ENCODE peak calls at places on chromosome 22, in eight cellular contexts. Z is caudate nucleus; G is activated T-cell treated with anti-CD3 and anti-CD28 coated beads, Interleukin-2, amount 50 U/mL, for 24 hours; T is stimulated activated CD8-positive, alpha-beta memory T cell treated with anti-CD3 and anti-CD28 coated beads, Interleukin-2, amount 100 ng/mL, for 48 hours; F is stimulated activated CD4-positive, alpha-beta T cell treated with anti-CD3 and anti-CD28 coated beads, Interleukin-15, amount 100 ng/mL, for 24 hours; D is GM12864; H is RPMI8226; X is T-helper 1 cell. U is an unnamed sample.

GRCh38 chr22:41181349-41182241 is 23.5 kb upstream of the L3MBTL2 start:
- DNase-seq in X (no peak), Z (no peak), T (no peak), H (no peak), F (no peak), D (no peak), G (no peak), U (no peak)

GRCh38 chr22:39150848-39151215 is 1.6 kb downstream of the CBX7 start:
- DNase-seq in D (no peak), Z (no peak), F (no peak), H (no peak), G (no peak), T (no peak), X (no peak), U (no peak)

GRCh38 chr22:43819691-43820670 is 7.9 kb upstream of the EFCAB6 start:
- DNase-seq in Z (no peak), F (no peak), D (no peak), H (no peak), T (no peak), X (no peak), G (no peak), U (no peak)

GRCh38 chr22:46138058-46138797 is 12.1 kb upstream of the PPARA start:
- DNase-seq in X (no peak), H (no peak), F (no peak), G (no peak), D (no peak), T (no peak), Z (no peak), U (no peak)

GRCh38 chr22:48340727-48341709 is 1486.7 kb downstream of the BRD1 start:
- DNase-seq in Z (no peak), G (no peak), T (no peak), X (no peak), F (no peak), H (peak; percentile 54), D (no peak), U (no peak)

GRCh38 chr22:17570851-17571631 is 7.7 kb downstream of the SLC25A18 start:
- DNase-seq in H (no peak), F (no peak), D (no peak), X (no peak), G (no peak), T (no peak), Z (peak; percentile 41), U (no peak)

GRCh38 chr22:43991316-43992020 is 32.6 kb upstream of the PARVB start:
- DNase-seq in G (no peak), Z (no peak), D (no peak), T (no peak), X (no peak), F (no peak), H (no peak), U (no peak)

GRCh38 chr22:46858181-46858771 is 95.8 kb downstream of the TBC1D22A start:
- DNase-seq in X (no peak), F (no peak), G (no peak), D (no peak), T (no peak), Z (no peak), H (no peak), U (no peak)

GRCh38 chr22:50530280-50530856 is 556 bp upstream of the TYMP start:
- DNase-seq in Z (no peak), F (peak; percentile 77), T (no peak), G (peak; percentile 83), D (no peak), H (peak; percentile 91), X (peak; percentile 82), U (no peak)

GRCh38 chr22:27952091-27952490 is 33.0 kb upstream of the PITPNB start:
- DNase-seq in H (no peak), Z (no peak), T (no peak), G (no peak), F (no peak), X (no peak), D (no peak), U (no peak)

GRCh38 chr22:48884786-48885185 is 942.9 kb downstream of the BRD1 start:
- DNase-seq in Z (no peak), D (no peak), G (no peak), X (no peak), T (no peak), F (no peak), H (no peak), U (no peak)

GRCh38 chr22:19868773-19869471 is 14.2 kb upstream of the GNB1L start:
- DNase-seq in D (no peak), F (peak; percentile 1), T (no peak), Z (no peak), H (no peak), G (peak; percentile 18), X (no peak), U (no peak)

GRCh38 chr22:42299586-42300285 is 29.3 kb upstream of the TCF20 start:
- DNase-seq in F (peak; percentile 66), G (peak; percentile 60), H (peak; percentile 59), X (peak; percentile 67), T (no peak), Z (no peak), D (no peak), U (peak; percentile 23)

GRCh38 chr22:39434243-39434653 is 22.6 kb upstream of the MGAT3 start:
- DNase-seq in Z (peak; percentile 64), G (no peak), F (no peak), D (no peak), T (no peak), H (no peak), X (no peak), U (no peak)

GRCh38 chr22:49340406-49340805 is 487.3 kb downstream of the BRD1 start:
- DNase-seq in Z (no peak), T (no peak), X (no peak), D (no peak), F (no peak), G (no peak), H (no peak), U (no peak)

GRCh38 chr22:35410663-35411034 is 10.7 kb downstream of the MCM5 start:
- DNase-seq in Z (no peak), F (no peak), D (no peak), H (no peak), G (no peak), X (no peak), T (no peak), U (no peak)

GRCh38 chr22:37607912-37608476 is 640 bp upstream of the GGA1 start:
- DNase-seq in G (no peak), Z (no peak), F (no peak), T (no peak), H (no peak), X (no peak), D (no peak), U (no peak)

GRCh38 chr22:43129426-43130425 is 13.5 kb downstream of the MCAT start:
- DNase-seq in H (peak; percentile 48), Z (no peak), F (no peak), G (no peak), D (no peak), X (no peak), T (no peak), U (no peak)

GRCh38 chr22:18076060-18076497 is 1.7 kb upstream of the PEX26 start:
- DNase-seq in X (peak; percentile 50), D (peak; percentile 68), H (peak; percentile 53), G (peak; percentile 37), Z (no peak), T (no peak), F (peak; percentile 34), U (no peak)

GRCh38 chr22:36913431-36914382 is at the start of gene CSF2RB:
- DNase-seq in X (no peak), H (peak; percentile 86), T (no peak), F (no peak), D (peak; percentile 53), G (no peak), Z (no peak), U (no peak)

GRCh38 chr22:43171607-43172006 is 15.3 kb downstream of the TTLL12 start:
- DNase-seq in D (no peak), G (no peak), T (no peak), Z (no peak), F (no peak), H (no peak), X (no peak), U (no peak)

GRCh38 chr22:50268655-50269113 is 1.5 kb downstream of the MAPK11 start:
- DNase-seq in Z (no peak), H (peak; percentile 78), T (no peak), X (no peak), D (no peak), G (no peak), F (no peak), U (no peak)

GRCh38 chr22:28992565-28993326 is 68.9 kb downstream of the C22orf31 start:
- DNase-seq in F (no peak), D (no peak), X (no peak), Z (no peak), G (no peak), H (no peak), T (no peak), U (no peak)

GRCh38 chr22:30239421-30240405 is 6.8 kb downstream of the LIF start:
- DNase-seq in X (no peak), F (peak; percentile 61), D (no peak), T (no peak), H (no peak), G (no peak), Z (no peak), U (peak; percentile 33)

GRCh38 chr22:42685941-42686666 is 34.6 kb downstream of the A4GALT start:
- DNase-seq in G (no peak), H (peak; percentile 77), F (no peak), T (no peak), X (no peak), Z (no peak), D (no peak), U (no peak)

GRCh38 chr22:45781459-45781858 is 109.8 kb downstream of the ATXN10 start:
- DNase-seq in G (no peak), X (no peak), H (no peak), T (no peak), D (no peak), F (no peak), Z (no peak), U (no peak)

GRCh38 chr22:36935694-36936093 is 22.3 kb downstream of the CSF2RB start:
- DNase-seq in Z (no peak), G (no peak), F (no peak), X (no peak), H (no peak), D (no peak), T (no peak), U (no peak)

GRCh38 chr22:20552450-20552894 is 45.1 kb downstream of the MED15 start:
- DNase-seq in G (no peak), F (no peak), H (no peak), X (no peak), Z (no peak), D (no peak), T (no peak), U (no peak)

GRCh38 chr22:41943661-41944209 is 3.2 kb downstream of the CENPM start:
- DNase-seq in H (no peak), F (peak; percentile 41), Z (no peak), X (no peak), T (no peak), D (no peak), G (no peak), U (no peak)

GRCh38 chr22:24104307-24105017 is 76.8 kb upstream of the SUSD2 start:
- DNase-seq in G (no peak), T (no peak), D (no peak), F (no peak), X (peak; percentile 68), Z (no peak), H (no peak), U (no peak)

GRCh38 chr22:39363751-39364484 is 14.1 kb downstream of the SYNGR1 start:
- DNase-seq in T (no peak), H (no peak), G (no peak), F (no peak), D (no peak), X (no peak), Z (no peak), U (no peak)

GRCh38 chr22:43262990-43263644 is 76.2 kb upstream of the TTLL12 start:
- DNase-seq in D (no peak), G (peak; percentile 53), T (no peak), H (peak; percentile 83), X (peak; percentile 77), F (peak; percentile 41), Z (no peak), U (peak; percentile 55)

GRCh38 chr22:38513063-38513462 is 7.0 kb upstream of the DDX17 start:
- DNase-seq in Z (no peak), X (peak; percentile 56), F (peak; percentile 42), T (no peak), D (no peak), H (peak; percentile 83), G (peak; percentile 43), U (peak; percentile 47)

GRCh38 chr22:49199224-49199623 is 628.4 kb downstream of the BRD1 start:
- DNase-seq in F (no peak), G (no peak), D (no peak), X (no peak), H (no peak), T (no peak), Z (no peak), U (no peak)